ENCODE peak calls at places on chromosomes 6 and 20, in eight cellular contexts. E is GM12878, U is A549, Q is transverse colon, F is tibial nerve, R is HepG2, M is sigmoid colon, T is esophagus muscularis mucosa. J is an unnamed sample.
A peak's percentile ranks its signal among the peaks of the same experiment; 100 is the strongest.

GRCh38 chr6:144688713-144689112 is 403.6 kb downstream of the UTRN start:
- DNase-seq in U (no peak), R (no peak), Q (no peak), E (no peak), M (no peak), T (no peak), F (no peak), J (no peak)

GRCh38 chr6:92479821-92480220 is 939.5 kb downstream of the EPHA7 start:
- DNase-seq in F (no peak), M (no peak), E (no peak), R (no peak), U (no peak), T (no peak), Q (no peak), J (no peak)

GRCh38 chr6:143536461-143536865 is 24.9 kb upstream of the FUCA2 start:
- DNase-seq in M (no peak), T (no peak), F (no peak), Q (peak; percentile 62), R (no peak), U (no peak), E (no peak), J (no peak)

GRCh38 chr20:38286586-38287502 is 17.1 kb upstream of the BPI start:
- DNase-seq in M (peak; percentile 67), E (no peak), U (no peak), Q (no peak), F (peak; percentile 42), R (peak; percentile 38), T (no peak), J (no peak)

GRCh38 chr6:34757687-34758274 is 476 bp downstream of the SNRPC start:
- DNase-seq in F (no peak), Q (no peak), U (no peak), R (no peak), M (no peak), E (no peak), T (no peak), J (no peak)

GRCh38 chr6:40774932-40775331 is 187.8 kb upstream of the LRFN2 start:
- DNase-seq in M (no peak), R (no peak), U (no peak), E (no peak), Q (no peak), F (no peak), T (no peak), J (no peak)

GRCh38 chr6:70108230-70108629 is 194.7 kb downstream of the COL9A1 start:
- DNase-seq in Q (no peak), T (no peak), F (no peak), R (peak; percentile 19), E (peak; percentile 21), M (no peak), U (peak; percentile 4), J (no peak)

GRCh38 chr20:53736757-53737403 is 143.2 kb upstream of the ZNF217 start:
- DNase-seq in R (no peak), Q (no peak), U (no peak), E (peak; percentile 79), F (no peak), M (no peak), T (no peak), J (no peak)

GRCh38 chr6:40640591-40641293 is 53.6 kb upstream of the LRFN2 start:
- DNase-seq in E (no peak), F (peak; percentile 19), U (no peak), Q (no peak), T (no peak), R (no peak), M (no peak), J (peak; percentile 69)

GRCh38 chr6:44254957-44255808 is 2.1 kb downstream of the SLC35B2 start:
- DNase-seq in Q (no peak), T (no peak), F (no peak), R (no peak), E (no peak), U (peak; percentile 21), M (no peak), J (no peak)

GRCh38 chr6:85185977-85186376 is 263.9 kb upstream of the NT5E start:
- DNase-seq in E (no peak), U (no peak), M (no peak), Q (no peak), F (no peak), T (no peak), R (no peak), J (no peak)

GRCh38 chr20:23132930-23133559 is 46.9 kb upstream of the CD93 start:
- DNase-seq in Q (no peak), R (no peak), F (no peak), M (peak; percentile 61), E (no peak), T (no peak), U (no peak), J (no peak)

GRCh38 chr6:165478581-165478980 is 169.2 kb upstream of the C6orf118 start:
- DNase-seq in Q (no peak), U (no peak), M (no peak), E (no peak), F (no peak), T (no peak), R (no peak), J (no peak)

DNA sequence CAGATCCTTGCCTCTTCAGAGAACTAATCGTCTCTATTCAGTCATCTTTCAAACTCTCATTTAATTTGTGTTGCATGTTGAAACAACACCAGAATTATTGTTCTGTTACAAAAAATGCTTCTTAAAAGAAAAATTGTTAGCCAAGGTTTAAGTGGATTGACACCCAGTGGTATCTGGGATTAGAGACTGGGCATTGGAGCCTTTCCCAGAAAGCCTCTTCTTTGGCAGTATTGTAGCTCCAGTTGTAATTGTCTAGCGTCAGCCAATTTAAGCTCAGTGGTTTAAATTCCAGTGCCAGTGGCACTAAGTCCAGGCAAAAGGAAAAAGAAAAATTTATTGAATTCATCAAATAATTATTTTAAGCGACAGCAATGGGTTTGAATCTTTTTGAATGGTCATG is 801 bp downstream of the CCDC28A start:
- DNase-seq in R (no peak), M (no peak), T (no peak), U (no peak), F (no peak), E (no peak), Q (no peak), J (no peak)
- H3K4me3 ChIP-seq in R (peak overlapping the region; percentile 97), M (peak overlapping the region; percentile 77), T (peak overlapping the region; percentile 88), U (peak overlapping the region; percentile 71), F (peak overlapping the region; percentile 91), E (peak overlapping the region; percentile 89), Q (peak overlapping the region; percentile 72), J (peak overlapping the region; percentile 71)

DNA sequence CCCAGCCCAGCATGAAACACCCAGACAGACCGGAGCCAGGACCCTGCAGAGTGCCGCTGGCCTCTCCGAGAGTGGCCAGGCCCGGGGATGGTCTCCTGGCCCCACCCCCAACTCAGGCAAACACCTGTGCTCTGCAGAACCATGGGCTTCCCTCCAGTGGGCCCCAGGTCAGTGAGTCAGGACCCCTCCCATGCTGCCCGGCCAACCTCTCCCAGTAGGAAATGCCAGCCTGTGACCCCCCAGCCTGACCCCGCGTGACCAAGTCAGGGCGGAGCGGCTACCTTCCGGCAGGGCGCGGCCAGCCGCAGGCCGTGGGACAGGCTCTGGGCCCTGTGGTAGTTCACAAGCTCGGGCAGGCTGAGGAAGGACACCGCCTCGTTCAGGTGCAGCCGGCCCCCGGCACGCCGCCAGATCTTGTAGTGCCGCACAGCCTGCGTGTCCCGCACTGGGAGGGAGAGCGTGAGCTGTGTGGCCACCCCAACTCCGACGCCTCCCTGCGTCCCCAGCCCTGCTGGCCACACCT is 3.2 kb downstream of the PTK6 start:
- DNase-seq in E (no peak), Q (peak; percentile 89), T (no peak), F (no peak), R (no peak), M (no peak), U (no peak), J (peak; percentile 32)
- TF ChIP-seq EP300 in E (no peak), Q (no peak), T (no peak), F (no peak), R (no peak), M (no peak), U (no peak), J (no peak)

GRCh38 chr6:90219168-90219985 is 77.3 kb downstream of the BACH2 start:
- DNase-seq in F (no peak), U (no peak), Q (peak; percentile 20), T (no peak), M (peak; percentile 87), R (no peak), E (no peak), J (peak; percentile 38)
- H3K4me3 ChIP-seq in F (peak overlapping the region; percentile 37), U (no peak overlapping the region), Q (peak overlapping the region; percentile 31), T (peak overlapping the region; percentile 45), M (peak overlapping the region; percentile 43), R (no peak overlapping the region), E (no peak overlapping the region), J (peak overlapping the region; percentile 10)

DNA sequence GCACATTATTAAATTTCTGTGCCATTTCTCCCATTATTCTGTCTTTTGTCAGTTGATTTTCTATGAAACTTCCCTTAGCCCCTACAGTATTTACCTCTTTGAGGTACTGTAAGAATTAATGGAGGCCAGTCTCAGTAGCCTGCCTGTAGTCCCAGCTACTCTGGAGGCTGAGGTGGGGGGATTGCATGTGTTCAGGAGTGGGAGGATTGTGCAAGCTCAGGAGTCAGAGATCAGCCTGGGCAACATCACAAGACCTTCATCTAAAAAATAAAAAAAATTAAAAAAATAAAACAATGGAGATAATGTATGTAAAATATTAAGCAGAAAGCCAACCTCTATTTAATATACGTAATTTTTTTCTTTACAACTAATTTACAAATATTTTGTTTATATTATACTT is 77.8 kb downstream of the OR2B2 start:
- DNase-seq in U (no peak), Q (no peak), F (no peak), E (no peak), R (no peak), T (no peak), M (no peak), J (no peak)
- TF ChIP-seq EP300 in U (no peak), Q (no peak), F (no peak), E (no peak), R (no peak), T (no peak), M (no peak), J (no peak)

DNA sequence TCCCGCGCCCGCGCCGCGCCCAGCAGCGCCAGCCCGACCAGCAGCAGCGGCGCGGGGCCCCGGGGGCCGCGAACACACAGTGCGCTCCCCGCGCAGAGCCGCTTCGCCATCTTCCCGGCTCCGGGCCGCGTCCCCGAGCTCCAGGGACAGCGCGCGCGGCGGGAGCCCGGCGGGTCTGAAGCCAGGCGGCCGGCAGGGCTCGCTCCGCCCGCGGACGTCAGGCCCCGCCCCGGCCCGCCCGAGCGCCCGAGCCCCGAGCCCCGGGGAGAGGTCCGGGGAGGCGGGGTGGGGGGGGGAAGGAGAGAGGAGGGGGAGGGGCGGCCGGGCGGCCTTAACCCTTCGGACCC is at the start of gene LAMA5:
- DNase-seq in M (peak; percentile 86), Q (peak; percentile 69), E (no peak), F (no peak), T (no peak), R (peak; percentile 55), U (no peak), J (no peak)
- H3K4me3 ChIP-seq in M (peak within 1 kb of the TSS; percentile 96), Q (peak within 1 kb of the TSS; percentile 82), E (peak within 1 kb of the TSS; percentile 65), F (peak within 1 kb of the TSS; percentile 93), T (peak within 1 kb of the TSS; percentile 87), R (peak within 1 kb of the TSS; percentile 95), U (peak within 1 kb of the TSS; percentile 100), J (peak within 1 kb of the TSS; percentile 69)

GRCh38 chr6:111888928-111889696 is 15.9 kb upstream of the FYN start:
- DNase-seq in R (no peak), E (no peak), F (no peak), Q (no peak), M (no peak), T (no peak), U (no peak), J (peak; percentile 52)
- TF ChIP-seq EP300 in R (no peak), E (no peak), F (no peak), Q (no peak), M (no peak), T (no peak), U (no peak), J (no peak)

J was measured in ovary.